ENCODE peak calls at places on chromosomes 5 and 9, in ten cellular contexts. Y is K562, W is omental fat pad, J is Panc1, R is SK-N-SH, O is WTC11, Q is esophagus squamous epithelium, M is thyroid gland, G is GM20000, E is dorsolateral prefrontal cortex. N is an unnamed sample.

GRCh38 chr9:104682642-104683041 is 11.7 kb upstream of the OR13D1 start:
- DNase-seq in G (peak; percentile 25), O (no peak), R (peak; percentile 25), E (no peak), M (no peak), Y (peak; percentile 13), Q (no peak), W (no peak), J (peak; percentile 28), N (peak; percentile 81)

GRCh38 chr9:70049672-70050271 is 6.1 kb downstream of the MAMDC2 start:
- DNase-seq in M (peak; percentile 42), J (no peak), R (no peak), O (no peak), G (no peak), Q (no peak), W (no peak), E (no peak), Y (no peak), N (no peak)

GRCh38 chr9:104240890-104241289 is 146.8 kb downstream of the SMC2 start:
- DNase-seq in J (no peak), O (no peak), E (no peak), Q (no peak), R (no peak), W (no peak), Y (no peak), G (no peak), M (no peak), N (no peak)

GRCh38 chr5:59703789-59704188 is 189.7 kb downstream of the PDE4D start:
- DNase-seq in O (no peak), J (no peak), M (no peak), Y (no peak), R (no peak), W (no peak), E (no peak), Q (no peak), G (no peak), N (no peak)

GRCh38 chr5:139186293-139186692 is 11.9 kb downstream of the SIL1 start:
- DNase-seq in M (no peak), J (no peak), Y (no peak), Q (no peak), G (no peak), R (no peak), W (no peak), E (no peak), O (no peak), N (no peak)

GRCh38 chr5:112412370-112412769 is 6.7 kb downstream of the EPB41L4A start:
- DNase-seq in Q (no peak), J (no peak), M (no peak), G (no peak), O (no peak), R (no peak), Y (no peak), E (no peak), W (no peak), N (no peak)

GRCh38 chr9:121895836-121896544 is 197.1 kb downstream of the TTLL11 start:
- DNase-seq in Q (no peak), Y (no peak), J (no peak), W (no peak), R (no peak), G (no peak), O (no peak), E (peak; percentile 43), M (peak; percentile 24), N (peak; percentile 32)

GRCh38 chr5:137808503-137809135 is 54.5 kb upstream of the HNRNPA0 start:
- DNase-seq in Y (no peak), M (no peak), W (no peak), Q (no peak), R (no peak), J (no peak), O (no peak), G (no peak), E (peak; percentile 63), N (no peak)

GRCh38 chr5:16644301-16644889 is 27.6 kb upstream of the RETREG1 start:
- DNase-seq in W (no peak), E (no peak), Y (no peak), G (no peak), R (no peak), O (no peak), J (no peak), Q (no peak), M (no peak), N (no peak)

GRCh38 chr9:22683393-22684075 is 236.9 kb downstream of the DMRTA1 start:
- DNase-seq in Q (no peak), Y (no peak), W (no peak), J (peak; percentile 27), O (no peak), G (no peak), E (no peak), R (no peak), M (no peak), N (no peak)

GRCh38 chr5:108728566-108729305 is 19.0 kb upstream of the FER start:
- DNase-seq in J (no peak), E (no peak), Y (peak; percentile 31), M (no peak), G (peak; percentile 45), Q (no peak), W (no peak), R (peak; percentile 31), O (no peak), N (peak; percentile 5)

GRCh38 chr9:123326662-123327093 is 29.3 kb upstream of the CRB2 start:
- DNase-seq in R (no peak), O (no peak), J (no peak), Y (peak; percentile 41), W (no peak), M (peak; percentile 47), G (peak; percentile 78), E (no peak), Q (no peak), N (peak; percentile 37)

GRCh38 chr9:94097788-94098413 is 13.6 kb downstream of the PTPDC1 start:
- DNase-seq in J (no peak), R (no peak), Y (no peak), E (peak; percentile 47), W (no peak), M (no peak), G (no peak), Q (no peak), O (no peak), N (no peak)

GRCh38 chr5:50923768-50924113 is 257.3 kb downstream of the PARP8 start:
- DNase-seq in R (no peak), O (no peak), E (no peak), W (no peak), J (no peak), M (no peak), G (no peak), Y (no peak), Q (no peak), N (no peak)

GRCh38 chr9:133234577-133235322 is 25.7 kb upstream of the OBP2B start:
- DNase-seq in Y (no peak), R (no peak), W (no peak), J (no peak), Q (no peak), O (no peak), G (no peak), E (no peak), M (no peak), N (no peak)

GRCh38 chr5:31492824-31493223 is 39.1 kb downstream of the DROSHA start:
- DNase-seq in R (no peak), M (no peak), Y (no peak), Q (no peak), E (no peak), J (no peak), G (no peak), W (no peak), O (peak; percentile 14), N (peak; percentile 28)

GRCh38 chr9:8486095-8486494 is 686.5 kb upstream of the DMAC1 start:
- DNase-seq in R (peak; percentile 8), M (peak; percentile 35), E (peak; percentile 44), Y (no peak), J (no peak), Q (no peak), O (peak; percentile 56), G (no peak), W (no peak), N (peak; percentile 78)
- TF ChIP-seq CTCF in R (peak; percentile 33), M (no peak), E (peak; percentile 40), Y (no peak), J (peak; percentile 7), Q (peak; percentile 13), O (peak; percentile 23), G (no peak), W (no peak), N (peak; percentile 67)

GRCh38 chr5:32785639-32786216 is 74.6 kb downstream of the NPR3 start:
- DNase-seq in M (no peak), E (no peak), O (no peak), G (no peak), R (no peak), W (no peak), Q (no peak), Y (no peak), J (no peak), N (no peak)

GRCh38 chr5:32791536-32792240 is 80.6 kb downstream of the NPR3 start:
- DNase-seq in G (no peak), J (no peak), R (no peak), W (no peak), Q (no peak), O (no peak), Y (no peak), M (no peak), E (no peak), N (no peak)

GRCh38 chr5:32794086-32794485 is 83.0 kb downstream of the NPR3 start:
- DNase-seq in Y (no peak), J (no peak), Q (no peak), R (no peak), G (no peak), O (no peak), M (peak; percentile 20), E (no peak), W (no peak), N (peak; percentile 32)

GRCh38 chr5:32790411-32790951 is 79.4 kb downstream of the NPR3 start:
- DNase-seq in M (no peak), R (no peak), Y (no peak), O (no peak), G (no peak), Q (no peak), W (no peak), E (no peak), J (no peak), N (no peak)
- TF ChIP-seq CTCF in M (no peak), R (no peak), Y (no peak), O (no peak), G (no peak), Q (no peak), W (no peak), E (no peak), J (no peak), N (no peak)

GRCh38 chr5:26329562-26330189 is 708.7 kb downstream of the CDH9 start:
- DNase-seq in J (peak; percentile 5), O (no peak), Y (no peak), Q (no peak), E (no peak), M (no peak), W (no peak), R (peak; percentile 14), G (no peak), N (peak; percentile 45)
- TF ChIP-seq CTCF in J (peak; percentile 71), O (no peak), Y (peak; percentile 11), Q (no peak), E (peak; percentile 57), M (no peak), W (no peak), R (peak; percentile 63), G (no peak), N (peak; percentile 78)

DNA sequence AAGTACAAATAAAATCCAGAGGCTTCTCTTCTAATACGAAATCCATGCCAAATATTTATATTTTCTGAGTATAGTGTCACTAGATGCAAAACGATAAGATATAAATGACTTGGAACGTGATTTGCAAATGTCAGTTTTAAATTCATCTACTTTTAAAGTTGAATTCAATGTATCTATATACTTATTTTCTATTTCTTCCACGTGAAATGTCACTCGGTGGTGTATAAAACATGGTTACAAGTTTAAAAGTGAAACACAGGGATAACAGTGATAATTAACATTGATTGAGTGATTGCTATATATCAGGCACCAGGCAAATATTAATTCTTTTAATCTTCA is 54.8 kb downstream of the HINT1 start:
- DNase-seq in O (no peak), Y (no peak), W (no peak), R (no peak), M (no peak), E (no peak), J (no peak), Q (no peak), G (no peak), N (no peak)
- TF ChIP-seq CTCF in O (no peak), Y (no peak), W (no peak), R (no peak), M (no peak), E (peak; percentile 32), J (peak; percentile 44), Q (no peak), G (no peak), N (no peak)